ENCODE peak calls at places on chromosomes 11 and 22, in eight cellular contexts. V is astrocyte of the spinal cord, M is suprapubic skin, Y is tibial nerve, N is psoas muscle, H is mucosa of descending colon, F is esophagus muscularis mucosa, P is AG04450. B is an unnamed sample.

GRCh38 chr11:34379081-34379480 is 21.3 kb upstream of the ABTB2 start:
- DNase-seq in V (peak; percentile 52), M (no peak), Y (no peak), N (no peak), H (no peak), F (no peak), P (no peak), B (no peak)

GRCh38 chr11:102267602-102268001 is 49.7 kb upstream of the BIRC3 start:
- DNase-seq in V (peak; percentile 56), M (no peak), Y (no peak), N (no peak), H (no peak), F (no peak), P (no peak), B (no peak)

GRCh38 chr11:78218707-78219492 is 30.2 kb downstream of the USP35 start:
- DNase-seq in V (no peak), M (peak; percentile 43), Y (no peak), N (no peak), H (no peak), F (no peak), P (no peak), B (no peak)

GRCh38 chr11:119262668-119263351 is 54.1 kb downstream of the MCAM start:
- DNase-seq in V (peak; percentile 47), M (no peak), Y (no peak), N (no peak), H (no peak), F (no peak), P (no peak), B (no peak)

GRCh38 chr22:37564111-37564711 is 3.9 kb downstream of the CDC42EP1 start:
- DNase-seq in V (no peak), M (no peak), Y (no peak), N (no peak), H (no peak), F (no peak), P (no peak), B (no peak)

GRCh38 chr11:134508219-134508990 is 96.4 kb upstream of the B3GAT1 start:
- DNase-seq in V (no peak), M (peak; percentile 34), Y (no peak), N (no peak), H (no peak), F (no peak), P (no peak), B (no peak)

GRCh38 chr11:109037856-109038780 is 373.2 kb downstream of the DDX10 start:
- DNase-seq in V (peak; percentile 84), M (no peak), Y (no peak), N (no peak), H (no peak), F (peak; percentile 79), P (no peak), B (peak; percentile 69)

GRCh38 chr11:84691830-84692229 is 935.3 kb downstream of the DLG2 start:
- DNase-seq in V (no peak), M (no peak), Y (no peak), N (no peak), H (no peak), F (no peak), P (no peak), B (no peak)

GRCh38 chr11:118634435-118635236 is 27.2 kb downstream of the PHLDB1 start:
- DNase-seq in V (peak; percentile 76), M (no peak), Y (peak; percentile 69), N (peak; percentile 77), H (peak; percentile 90), F (no peak), P (no peak), B (no peak)

GRCh38 chr11:118522571-118523072 is 4.7 kb upstream of the TTC36 start:
- DNase-seq in V (peak; percentile 27), M (no peak), Y (no peak), N (no peak), H (no peak), F (no peak), P (no peak), B (no peak)

GRCh38 chr11:17432041-17432440 is 43.6 kb upstream of the KCNJ11 start:
- DNase-seq in V (no peak), M (no peak), Y (no peak), N (no peak), H (no peak), F (no peak), P (no peak), B (no peak)

GRCh38 chr11:69592986-69593385 is 48.0 kb upstream of the CCND1 start:
- DNase-seq in V (no peak), M (no peak), Y (no peak), N (no peak), H (no peak), F (no peak), P (no peak), B (no peak)

DNA sequence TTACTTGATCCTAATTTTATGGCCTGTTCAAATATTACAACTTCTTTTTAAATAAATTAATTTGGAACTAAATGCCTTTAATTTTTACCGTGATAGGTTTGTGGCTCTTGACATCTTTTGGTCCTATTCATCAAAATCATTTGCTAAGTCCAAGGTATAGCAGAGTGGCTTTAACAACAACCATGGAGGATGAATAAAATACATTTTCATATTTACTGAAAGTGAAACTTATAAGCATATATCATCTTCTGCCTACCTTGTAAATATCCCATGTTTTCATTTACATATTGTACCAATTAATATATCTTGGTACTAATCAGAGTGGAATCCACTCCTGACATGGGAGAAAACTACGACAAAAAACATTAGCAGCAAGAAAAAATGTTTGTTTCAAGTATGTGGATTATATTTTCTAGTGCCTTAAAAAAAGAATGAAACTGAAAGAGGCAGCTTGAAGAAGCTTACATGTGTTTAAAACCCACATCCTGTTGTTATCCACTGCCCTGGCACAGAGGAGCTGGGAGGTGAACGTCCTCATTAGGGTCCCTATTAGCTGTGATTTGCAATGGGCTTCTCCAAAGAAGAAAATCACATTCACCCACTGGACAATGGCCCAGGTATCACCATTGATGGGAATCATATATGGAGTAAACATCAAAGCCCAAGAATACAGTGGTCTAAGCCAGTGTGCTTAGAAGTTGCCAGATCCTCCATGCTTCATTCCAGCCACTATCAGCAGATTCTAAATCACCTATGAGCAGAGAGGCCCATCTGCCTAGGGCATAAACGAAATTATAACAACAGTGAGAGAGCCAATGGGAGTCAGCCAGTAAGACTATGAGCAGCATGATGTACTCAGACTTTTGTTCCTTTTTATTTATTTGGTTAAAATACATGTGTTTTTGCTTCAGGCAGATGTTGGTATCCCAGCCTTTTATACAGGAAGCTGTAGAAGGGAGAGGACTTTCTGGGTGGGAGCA is 84.7 kb downstream of the MAML2 start:
- DNase-seq in V (peak; percentile 54), M (no peak), Y (no peak), N (no peak), H (no peak), F (no peak), P (no peak), B (no peak)
- H3K4me3 ChIP-seq in V (no peak overlapping the region), M (no peak overlapping the region), Y (no peak overlapping the region), N (no peak overlapping the region), H (no peak overlapping the region), F (no peak overlapping the region), P (no peak overlapping the region), B (no peak overlapping the region)

DNA sequence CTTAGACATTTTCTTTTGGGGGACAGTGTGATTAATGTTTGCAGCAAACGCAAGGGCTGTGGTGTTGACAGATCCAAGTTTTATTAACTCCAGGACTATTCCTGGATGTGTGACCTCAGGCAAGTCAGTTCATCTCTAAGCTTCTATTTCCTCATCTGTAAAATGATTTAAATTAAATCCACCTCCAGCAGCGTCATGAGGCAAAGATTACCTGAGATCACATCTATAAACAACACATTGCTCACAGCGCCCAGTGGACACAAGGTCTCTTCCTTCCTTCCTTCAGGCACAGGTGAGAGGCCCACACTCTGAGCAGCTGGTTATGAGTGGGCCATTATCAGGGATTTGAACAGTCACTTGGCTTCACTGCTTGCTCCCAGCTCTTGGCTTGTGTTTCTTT is 111.2 kb upstream of the RASSF10 start:
- DNase-seq in V (no peak), M (no peak), Y (no peak), N (peak; percentile 30), H (peak; percentile 37), F (no peak), P (no peak), B (no peak)
- TF ChIP-seq CTCF in V (no peak), M (no peak), Y (no peak), N (no peak), H (no peak), F (no peak), P (no peak), B (no peak)

GRCh38 chr11:2867142-2867541 is 18.4 kb downstream of the CDKN1C start:
- DNase-seq in V (no peak), M (no peak), Y (no peak), N (no peak), H (no peak), F (no peak), P (no peak), B (no peak)

GRCh38 chr11:2870460-2870859 is 15.1 kb downstream of the CDKN1C start:
- DNase-seq in V (no peak), M (no peak), Y (no peak), N (no peak), H (no peak), F (no peak), P (no peak), B (no peak)

GRCh38 chr11:2869561-2870427 is 15.8 kb downstream of the CDKN1C start:
- DNase-seq in V (no peak), M (no peak), Y (no peak), N (no peak), H (no peak), F (no peak), P (no peak), B (no peak)

GRCh38 chr11:2867722-2868548 is 17.6 kb downstream of the CDKN1C start:
- DNase-seq in V (no peak), M (no peak), Y (no peak), N (no peak), H (no peak), F (no peak), P (no peak), B (no peak)

GRCh38 chr11:2868604-2869526 is 16.7 kb downstream of the CDKN1C start:
- DNase-seq in V (no peak), M (no peak), Y (no peak), N (no peak), H (no peak), F (no peak), P (no peak), B (no peak)
- H3K4me3 ChIP-seq in V (no peak overlapping the region), M (no peak overlapping the region), Y (no peak overlapping the region), N (peak overlapping the region; percentile 36), H (no peak overlapping the region), F (peak overlapping the region; percentile 30), P (no peak overlapping the region), B (no peak overlapping the region)

GRCh38 chr11:61695917-61696316 is 15.7 kb downstream of the DAGLA start:
- DNase-seq in V (peak; percentile 55), M (peak; percentile 93), Y (peak; percentile 46), N (peak; percentile 86), H (peak; percentile 86), F (peak; percentile 93), P (no peak), B (peak; percentile 28)
- TF ChIP-seq CTCF in V (peak; percentile 21), M (no peak), Y (no peak), N (peak; percentile 10), H (no peak), F (no peak), P (no peak), B (peak; percentile 17)

GRCh38 chr11:96012086-96012824 is 88.3 kb upstream of the MTMR2 start:
- DNase-seq in V (peak; percentile 87), M (no peak), Y (peak; percentile 19), N (no peak), H (peak; percentile 41), F (no peak), P (no peak), B (peak; percentile 19)
- H3K4me3 ChIP-seq in V (no peak overlapping the region), M (no peak overlapping the region), Y (no peak overlapping the region), N (no peak overlapping the region), H (no peak overlapping the region), F (peak overlapping the region; percentile 13), P (no peak overlapping the region), B (no peak overlapping the region)